ENCODE peak calls at places on chromosomes 2 and 18, in five cellular contexts. One of them, this sample, is unnamed.
A peak's percentile ranks its signal among the peaks of the same experiment; 100 is the strongest.

GRCh38 chr2:22449676-22450075 is 935.3 kb upstream of the KLHL29 start:
- DNase-seq in K562: no peak
- DNase-seq in H1: no peak
- DNase-seq in HepG2: no peak
- DNase-seq in GM12878: no peak
- DNase-seq in this sample: no peak

GRCh38 chr18:46675112-46675511 is 18.1 kb upstream of the LOXHD1 start:
- DNase-seq in H1: no peak
- DNase-seq in K562: no peak
- DNase-seq in GM12878: no peak
- DNase-seq in HepG2: no peak
- DNase-seq in this sample: no peak

GRCh38 chr18:46696268-46696667 is 39.2 kb upstream of the LOXHD1 start:
- DNase-seq in HepG2: no peak
- DNase-seq in K562: no peak
- DNase-seq in H1: no peak
- DNase-seq in GM12878: no peak
- DNase-seq in this sample: no peak

GRCh38 chr18:48546411-48546810 is 7.6 kb downstream of the CTIF start:
- DNase-seq in HepG2: no peak
- DNase-seq in H1: no peak
- DNase-seq in GM12878: no peak
- DNase-seq in K562: no peak
- DNase-seq in this sample: no peak

GRCh38 chr2:231617059-231617926 is 24.6 kb downstream of the TEX44 start:
- DNase-seq in HepG2: no peak
- DNase-seq in GM12878: no peak
- DNase-seq in K562: no peak
- DNase-seq in H1: no peak
- DNase-seq in this sample: no peak

GRCh38 chr2:64848363-64848762 is 140.8 kb upstream of the SLC1A4 start:
- DNase-seq in H1: no peak
- DNase-seq in HepG2: no peak
- DNase-seq in K562: no peak
- DNase-seq in GM12878: no peak
- DNase-seq in this sample: no peak

GRCh38 chr2:152847067-152847466 is 128.6 kb downstream of the ARL6IP6 start:
- DNase-seq in K562: no peak
- DNase-seq in HepG2: no peak
- DNase-seq in GM12878: no peak
- DNase-seq in H1: no peak
- DNase-seq in this sample: no peak

GRCh38 chr2:169768262-169768995 is 30.2 kb upstream of the SSB start:
- DNase-seq in H1: no peak
- DNase-seq in HepG2: no peak
- DNase-seq in K562: no peak
- DNase-seq in GM12878: no peak
- DNase-seq in this sample: no peak

GRCh38 chr18:62521588-62521987 is 1.2 kb upstream of the ZCCHC2 start:
- DNase-seq in H1: no peak
- DNase-seq in HepG2: peak; percentile 56
- DNase-seq in K562: no peak
- DNase-seq in GM12878: no peak
- DNase-seq in this sample: no peak

DNA sequence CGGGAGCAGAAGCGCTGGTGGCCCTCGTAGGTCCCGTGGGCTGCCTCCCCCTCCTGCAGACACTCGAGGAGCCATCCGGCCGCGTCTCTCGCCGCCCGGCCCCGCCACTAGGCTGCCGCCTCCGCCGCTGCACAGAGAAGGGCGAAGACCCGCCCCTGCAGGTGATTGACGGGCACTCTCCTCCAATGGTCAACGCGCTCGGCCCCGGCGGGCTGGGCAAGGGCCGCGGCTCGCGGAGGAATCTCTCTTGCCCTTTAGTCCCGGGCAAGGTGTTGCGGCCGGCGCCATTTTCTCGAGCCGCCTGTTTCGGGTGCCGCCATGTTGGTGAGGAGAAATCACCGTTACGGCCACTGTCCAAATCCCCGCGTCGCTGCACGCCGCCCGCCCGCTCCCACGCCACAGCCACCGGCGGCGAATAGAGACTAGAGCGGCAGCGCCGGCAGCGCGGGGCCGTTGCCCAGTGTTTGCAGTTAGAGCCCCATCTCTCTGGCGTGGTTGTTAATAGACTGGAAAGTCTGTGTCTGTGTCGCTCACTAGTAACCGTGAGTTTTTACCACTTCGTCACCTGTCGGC is at the start of gene ZC3H6:
- DNase-seq in K562: peak; percentile 97
- DNase-seq in GM12878: peak; percentile 85
- DNase-seq in H1: peak; percentile 100
- DNase-seq in HepG2: peak; percentile 95
- DNase-seq in this sample: peak; percentile 72
- TF ChIP-seq EP300 in K562: no peak
- TF ChIP-seq EP300 in GM12878: no peak
- TF ChIP-seq EP300 in H1: no peak
- TF ChIP-seq EP300 in HepG2: peak; percentile 21
- TF ChIP-seq EP300 in this sample: no peak

DNA sequence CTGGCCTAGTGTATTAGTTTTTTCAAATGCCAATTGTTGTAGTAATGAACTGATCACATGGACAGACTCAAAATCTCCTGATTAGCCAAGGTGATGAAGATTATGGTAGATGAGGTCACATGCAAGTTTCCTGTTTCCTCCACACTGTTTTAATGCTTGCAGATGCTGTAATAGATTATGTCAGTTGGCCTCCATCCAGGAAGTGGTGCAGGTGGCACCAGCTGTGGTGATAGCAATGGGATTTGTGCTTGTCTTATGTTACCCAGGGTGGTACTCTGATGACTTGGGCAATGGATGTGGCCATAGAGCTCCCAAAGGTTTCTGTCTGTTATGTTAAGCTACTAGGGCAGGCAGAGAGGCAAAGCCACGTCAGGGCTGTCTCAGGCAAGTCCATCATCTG is 332.9 kb upstream of the DDX18 start:
- DNase-seq in H1: no peak
- DNase-seq in K562: no peak
- DNase-seq in HepG2: no peak
- DNase-seq in GM12878: no peak
- DNase-seq in this sample: no peak
- TF ChIP-seq CEBPB in H1: no peak
- TF ChIP-seq CEBPB in K562: no peak
- TF ChIP-seq CEBPB in HepG2: no peak
- TF ChIP-seq CEBPB in GM12878: no peak
- TF ChIP-seq CEBPB in this sample: no peak

GRCh38 chr18:50819727-50820378 is at the start of gene MRO:
- DNase-seq in HepG2: peak; percentile 58
- DNase-seq in GM12878: no peak
- DNase-seq in K562: peak; percentile 76
- DNase-seq in H1: peak; percentile 91
- DNase-seq in this sample: peak; percentile 75
- TF ChIP-seq EP300 in HepG2: no peak
- TF ChIP-seq EP300 in GM12878: no peak
- TF ChIP-seq EP300 in K562: no peak
- TF ChIP-seq EP300 in H1: no peak
- TF ChIP-seq EP300 in this sample: no peak

GRCh38 chr2:18719978-18720775 is 130.8 kb upstream of the NT5C1B start:
- DNase-seq in GM12878: no peak
- DNase-seq in K562: no peak
- DNase-seq in H1: no peak
- DNase-seq in HepG2: no peak
- DNase-seq in this sample: peak; percentile 7
- TF ChIP-seq CEBPB in GM12878: no peak
- TF ChIP-seq CEBPB in K562: no peak
- TF ChIP-seq CEBPB in H1: no peak
- TF ChIP-seq CEBPB in HepG2: no peak
- TF ChIP-seq CEBPB in this sample: no peak

GRCh38 chr2:12929806-12930205 is 213.1 kb downstream of the TRIB2 start:
- DNase-seq in K562: no peak
- DNase-seq in HepG2: no peak
- DNase-seq in H1: no peak
- DNase-seq in GM12878: no peak
- DNase-seq in this sample: no peak
- TF ChIP-seq EP300 in K562: no peak
- TF ChIP-seq EP300 in HepG2: no peak
- TF ChIP-seq EP300 in H1: no peak
- TF ChIP-seq EP300 in GM12878: no peak
- TF ChIP-seq EP300 in this sample: no peak

DNA sequence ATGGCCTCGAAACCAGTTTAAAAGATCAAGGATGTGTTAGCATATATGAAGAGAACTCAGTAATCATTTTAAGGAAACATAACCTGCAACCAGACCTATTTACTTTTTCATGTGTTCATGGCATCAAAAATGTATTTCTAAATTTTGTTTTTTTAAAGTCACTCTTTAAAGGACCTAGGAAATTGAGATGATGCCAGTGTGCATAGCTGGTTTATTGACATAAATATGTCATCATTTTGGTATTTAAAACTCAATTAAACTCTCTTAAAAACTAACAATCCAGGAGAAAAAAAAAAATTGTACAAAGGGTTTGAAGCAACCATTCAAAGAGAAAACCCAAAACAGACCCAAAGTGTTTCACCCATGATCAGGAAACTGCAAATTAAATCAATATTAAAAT is 198.9 kb upstream of the RND3 start:
- DNase-seq in H1: no peak
- DNase-seq in HepG2: no peak
- DNase-seq in GM12878: no peak
- DNase-seq in K562: no peak
- DNase-seq in this sample: no peak
- TF ChIP-seq CEBPB in H1: no peak
- TF ChIP-seq CEBPB in HepG2: no peak
- TF ChIP-seq CEBPB in GM12878: no peak
- TF ChIP-seq CEBPB in K562: no peak
- TF ChIP-seq CEBPB in this sample: no peak

GRCh38 chr2:30398084-30398483 is 49.0 kb upstream of the LCLAT1 start:
- DNase-seq in GM12878: no peak
- DNase-seq in H1: no peak
- DNase-seq in K562: no peak
- DNase-seq in HepG2: no peak
- DNase-seq in this sample: no peak

GRCh38 chr2:30398488-30398887 is 48.6 kb upstream of the LCLAT1 start:
- DNase-seq in K562: no peak
- DNase-seq in HepG2: no peak
- DNase-seq in H1: no peak
- DNase-seq in GM12878: no peak
- DNase-seq in this sample: no peak

GRCh38 chr2:30396436-30397232 is 50.4 kb upstream of the LCLAT1 start:
- DNase-seq in K562: no peak
- DNase-seq in GM12878: no peak
- DNase-seq in H1: no peak
- DNase-seq in HepG2: no peak
- DNase-seq in this sample: no peak

GRCh38 chr2:30392097-30392496 is 54.9 kb upstream of the LCLAT1 start:
- DNase-seq in H1: no peak
- DNase-seq in HepG2: no peak
- DNase-seq in K562: no peak
- DNase-seq in GM12878: no peak
- DNase-seq in this sample: no peak

GRCh38 chr2:30394096-30394495 is 53.0 kb upstream of the LCLAT1 start:
- DNase-seq in H1: no peak
- DNase-seq in GM12878: no peak
- DNase-seq in K562: no peak
- DNase-seq in HepG2: no peak
- DNase-seq in this sample: no peak
- TF ChIP-seq EP300 in H1: no peak
- TF ChIP-seq EP300 in GM12878: no peak
- TF ChIP-seq EP300 in K562: no peak
- TF ChIP-seq EP300 in HepG2: no peak
- TF ChIP-seq EP300 in this sample: no peak